ENCODE peak calls at places on chromosome 4, in seven cellular contexts. H, K, S, V, F, Y and A are unnamed samples.

GRCh38 chr4:26866203-26866602 is 5.6 kb downstream of the STIM2 start:
- DNase-seq in H (no peak), S (no peak), V (no peak), F (no peak), K (no peak), Y (no peak), A (no peak)

GRCh38 chr4:15729910-15730533 is 27.2 kb downstream of the BST1 start:
- DNase-seq in V (no peak), K (peak; percentile 54), F (peak; percentile 53), Y (no peak), H (peak; percentile 54), S (peak; percentile 62), A (no peak)

GRCh38 chr4:74327751-74328150 is 19.5 kb downstream of the EPGN start:
- DNase-seq in V (no peak), S (peak; percentile 12), H (no peak), K (no peak), F (peak; percentile 29), Y (no peak), A (no peak)

GRCh38 chr4:7427326-7428260 is 7.1 kb downstream of the PSAPL1 start:
- DNase-seq in H (no peak), V (no peak), K (no peak), S (no peak), F (no peak), Y (peak; percentile 10), A (no peak)

GRCh38 chr4:177974461-177974860 is 532.2 kb upstream of the AGA start:
- DNase-seq in S (no peak), K (no peak), V (no peak), Y (no peak), H (no peak), F (peak; percentile 31), A (no peak)

GRCh38 chr4:41154814-41155177 is 59.5 kb downstream of the APBB2 start:
- DNase-seq in H (no peak), K (no peak), Y (no peak), F (no peak), V (peak; percentile 21), S (no peak), A (no peak)

GRCh38 chr4:118086334-118086733 is 52.0 kb downstream of the NDST3 start:
- DNase-seq in S (peak; percentile 89), F (peak; percentile 31), Y (no peak), V (no peak), K (no peak), H (peak; percentile 48), A (no peak)

GRCh38 chr4:14196141-14196540 is 568.6 kb upstream of the BOD1L1 start:
- DNase-seq in S (peak; percentile 77), H (no peak), K (no peak), V (peak; percentile 35), Y (no peak), F (peak; percentile 69), A (no peak)

GRCh38 chr4:161393614-161394013 is 770.2 kb downstream of the FSTL5 start:
- DNase-seq in K (no peak), V (no peak), H (no peak), F (no peak), S (no peak), Y (no peak), A (no peak)

GRCh38 chr4:125702406-125702805 is 387.7 kb downstream of the FAT4 start:
- DNase-seq in H (no peak), K (no peak), Y (no peak), V (no peak), F (peak; percentile 35), S (no peak), A (no peak)

GRCh38 chr4:121990489-121990888 is 38.6 kb upstream of the TRPC3 start:
- DNase-seq in F (no peak), K (no peak), Y (no peak), H (no peak), S (no peak), V (no peak), A (no peak)

GRCh38 chr4:2085496-2085901 is 26.4 kb downstream of the NAT8L start:
- DNase-seq in S (no peak), Y (peak; percentile 40), V (no peak), H (no peak), F (no peak), K (no peak), A (no peak)

GRCh38 chr4:2937146-2937857 is 25.9 kb downstream of the NOP14 start:
- DNase-seq in H (peak; percentile 91), S (no peak), Y (peak; percentile 57), V (no peak), K (no peak), F (no peak), A (no peak)

GRCh38 chr4:128346054-128346716 is 58.6 kb upstream of the PGRMC2 start:
- DNase-seq in K (no peak), V (no peak), F (no peak), H (no peak), Y (no peak), S (no peak), A (no peak)

GRCh38 chr4:575281-576141 is 584 bp downstream of the TMEM271 start:
- DNase-seq in Y (no peak), S (peak; percentile 71), H (no peak), K (no peak), V (peak; percentile 26), F (peak; percentile 44), A (peak; percentile 46)

GRCh38 chr4:1785592-1785991 is 7.5 kb upstream of the FGFR3 start:
- DNase-seq in H (no peak), K (no peak), Y (no peak), S (no peak), V (no peak), F (no peak), A (no peak)

GRCh38 chr4:56324011-56324610 is 63.2 kb downstream of the AASDH start:
- DNase-seq in S (no peak), H (no peak), K (no peak), F (no peak), V (no peak), Y (no peak), A (no peak)

GRCh38 chr4:68152411-68152810 is 22.7 kb upstream of the TMPRSS11F start:
- DNase-seq in K (no peak), F (no peak), H (peak; percentile 53), Y (no peak), S (no peak), V (no peak), A (no peak)

GRCh38 chr4:41725254-41725653 is 23.3 kb downstream of the PHOX2B start:
- DNase-seq in F (no peak), Y (no peak), V (no peak), S (no peak), K (no peak), H (no peak), A (no peak)

DNA sequence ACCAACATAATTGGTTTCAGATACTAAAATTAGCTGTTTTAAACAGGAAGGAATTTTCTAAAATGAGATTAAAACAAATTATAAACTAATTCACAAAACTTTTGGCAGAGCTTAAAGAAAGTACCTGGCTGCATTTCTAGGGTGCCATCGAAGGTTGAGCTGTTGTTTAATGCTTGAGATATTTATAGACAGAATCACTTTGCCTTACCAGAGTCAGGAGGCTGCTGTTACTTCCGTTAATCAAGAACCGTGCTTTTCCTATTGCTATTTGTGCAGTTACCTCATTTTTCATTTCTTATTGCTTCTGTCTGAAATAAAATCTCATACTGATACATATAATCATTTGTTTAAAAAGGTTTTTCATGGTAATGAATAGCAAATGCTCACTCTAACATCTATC is 242.9 kb downstream of the TECRL start:
- DNase-seq in S (no peak), Y (no peak), F (no peak), V (no peak), K (no peak), H (no peak), A (no peak)
- H3K4me1 ChIP-seq in S (no peaks in the 10 kb centered on the region), Y (no peaks in the 10 kb centered on the region), F (no peaks in the 10 kb centered on the region), V (no peaks in the 10 kb centered on the region), K (no peaks in the 10 kb centered on the region), H (no peaks in the 10 kb centered on the region), A (no peaks in the 10 kb centered on the region)

GRCh38 chr4:168840988-168841681 is 168.9 kb downstream of the CBR4 start:
- DNase-seq in H (no peak), V (peak; percentile 34), F (no peak), Y (no peak), S (no peak), K (no peak), A (no peak)

GRCh38 chr4:168843635-168844034 is 166.4 kb downstream of the CBR4 start:
- DNase-seq in H (no peak), S (no peak), Y (no peak), K (no peak), V (no peak), F (no peak), A (no peak)

GRCh38 chr4:168841682-168842019 is 168.4 kb downstream of the CBR4 start:
- DNase-seq in F (no peak), H (no peak), V (no peak), Y (no peak), K (no peak), S (no peak), A (no peak)

GRCh38 chr4:168840386-168840763 is 169.7 kb downstream of the CBR4 start:
- DNase-seq in H (no peak), S (no peak), Y (no peak), V (no peak), K (no peak), F (no peak), A (no peak)

DNA sequence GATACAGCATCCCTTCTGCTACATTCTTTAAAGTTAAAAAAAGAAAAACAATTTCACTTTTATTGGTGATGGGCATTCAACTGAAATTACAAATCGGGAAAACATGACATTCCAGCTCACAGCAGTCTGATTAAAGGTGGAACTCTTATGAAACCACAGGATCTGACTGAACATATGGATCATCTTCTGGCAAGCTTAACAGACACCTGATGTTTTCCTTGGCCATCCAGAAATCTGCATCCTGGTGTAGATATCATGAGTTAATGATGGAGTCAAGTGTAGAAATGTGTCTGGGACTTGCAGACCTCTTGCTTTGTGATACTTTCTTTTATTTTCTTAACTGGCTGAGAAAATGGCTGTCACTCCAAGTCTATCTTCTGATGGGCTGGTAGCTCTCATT is 167.9 kb downstream of the CBR4 start:
- DNase-seq in Y (no peak), F (no peak), K (no peak), H (no peak), S (no peak), V (no peak), A (no peak)
- H3K4me1 ChIP-seq in Y (no peaks in the 10 kb centered on the region), F (peaks cover 36% of the 10 kb centered on the region), K (no peaks in the 10 kb centered on the region), H (no peaks in the 10 kb centered on the region), S (peaks cover 3% of the 10 kb centered on the region), V (peaks cover 18% of the 10 kb centered on the region), A (peaks cover 14% of the 10 kb centered on the region)

DNA sequence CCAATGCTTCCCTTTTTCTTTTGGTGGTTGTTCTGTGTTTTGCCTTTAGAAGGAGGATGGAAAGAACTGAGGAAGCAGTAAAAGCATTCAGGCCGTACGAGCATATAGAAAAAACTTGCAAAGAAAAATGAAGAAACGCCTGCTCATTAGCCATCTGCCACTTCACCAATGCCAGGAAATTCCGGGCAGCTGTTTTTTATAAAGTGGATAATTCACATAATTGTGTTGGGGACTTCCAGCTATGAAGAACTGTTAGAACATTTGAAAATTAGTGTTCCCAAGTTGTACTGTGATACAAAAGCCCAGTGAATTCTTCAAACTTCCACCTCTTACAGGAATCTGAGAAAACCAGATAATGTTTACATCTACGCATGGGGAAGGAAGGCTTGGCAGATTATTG is 11.7 kb downstream of the RELL1 start:
- DNase-seq in Y (no peak), S (peak; percentile 50), F (no peak), H (no peak), V (no peak), K (no peak), A (no peak)
- H3K4me1 ChIP-seq in Y (peaks cover 19% of the 10 kb centered on the region), S (peaks cover 16% of the 10 kb centered on the region), F (no peaks in the 10 kb centered on the region), H (no peaks in the 10 kb centered on the region), V (peaks cover 11% of the 10 kb centered on the region), K (peaks cover 14% of the 10 kb centered on the region), A (peaks cover 60% of the 10 kb centered on the region)

DNA sequence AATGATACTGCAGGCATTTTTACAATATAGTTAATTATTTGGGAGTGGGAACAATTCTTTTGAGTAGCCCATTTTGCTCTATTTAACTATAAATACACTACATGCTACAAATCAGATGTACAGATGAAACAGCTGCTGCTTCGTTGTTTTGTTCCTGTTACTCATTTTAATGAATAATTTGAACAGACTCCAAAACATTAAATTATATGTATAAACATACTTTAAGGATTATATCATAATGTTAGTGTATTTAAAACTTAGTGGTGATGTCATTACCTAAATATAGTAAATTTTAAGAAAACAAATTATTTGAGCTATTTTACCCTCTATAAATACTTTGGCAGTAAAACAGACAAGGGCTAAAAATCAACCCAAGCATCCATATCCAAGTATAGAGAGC is 60.7 kb downstream of the GAB1 start:
- DNase-seq in F (peak; percentile 82), H (no peak), V (no peak), S (no peak), K (no peak), Y (no peak), A (no peak)
- H3K4me1 ChIP-seq in F (peaks cover 7% of the 10 kb centered on the region), H (no peaks in the 10 kb centered on the region), V (peaks cover 10% of the 10 kb centered on the region), S (peaks cover 18% of the 10 kb centered on the region), K (no peaks in the 10 kb centered on the region), Y (no peaks in the 10 kb centered on the region), A (peaks cover 17% of the 10 kb centered on the region)